ENCODE peak calls at places on chromosomes 13 and 19, in seven cellular contexts. One of them, this sample, is unnamed.

GRCh38 chr19:3851254-3852176 is 17.3 kb downstream of the ZFR2 start:
- DNase-seq in tibial nerve: no peak
- DNase-seq in RWPE1: no peak
- DNase-seq in endothelial cell: no peak
- DNase-seq in hepatocyte: no peak
- DNase-seq in ovary: no peak
- DNase-seq in astrocyte of the spinal cord: peak
- DNase-seq in this sample: no peak

GRCh38 chr13:25963681-25964080 is 88.1 kb downstream of the SHISA2 start:
- DNase-seq in endothelial cell: no peak
- DNase-seq in ovary: no peak
- DNase-seq in tibial nerve: no peak
- DNase-seq in astrocyte of the spinal cord: no peak
- DNase-seq in hepatocyte: no peak
- DNase-seq in RWPE1: no peak
- DNase-seq in this sample: no peak

GRCh38 chr19:33640773-33641172 is 19.0 kb downstream of the CHST8 start:
- DNase-seq in RWPE1: no peak
- DNase-seq in astrocyte of the spinal cord: no peak
- DNase-seq in endothelial cell: no peak
- DNase-seq in tibial nerve: no peak
- DNase-seq in ovary: no peak
- DNase-seq in hepatocyte: no peak
- DNase-seq in this sample: no peak

GRCh38 chr13:43785166-43785680 is 1.5 kb downstream of the ENOX1 start:
- DNase-seq in tibial nerve: no peak
- DNase-seq in RWPE1: no peak
- DNase-seq in hepatocyte: no peak
- DNase-seq in ovary: no peak
- DNase-seq in astrocyte of the spinal cord: no peak
- DNase-seq in endothelial cell: peak
- DNase-seq in this sample: peak

GRCh38 chr13:77555246-77555645 is 19.7 kb downstream of the SCEL start:
- DNase-seq in astrocyte of the spinal cord: no peak
- DNase-seq in ovary: no peak
- DNase-seq in hepatocyte: no peak
- DNase-seq in endothelial cell: no peak
- DNase-seq in tibial nerve: no peak
- DNase-seq in RWPE1: no peak
- DNase-seq in this sample: no peak

GRCh38 chr13:101289764-101290163 is 126.5 kb downstream of the NALCN start:
- DNase-seq in tibial nerve: no peak
- DNase-seq in endothelial cell: peak
- DNase-seq in RWPE1: no peak
- DNase-seq in astrocyte of the spinal cord: peak
- DNase-seq in hepatocyte: peak
- DNase-seq in ovary: no peak
- DNase-seq in this sample: peak

GRCh38 chr19:33060586-33060985 is 4.1 kb downstream of the RHPN2 start:
- DNase-seq in tibial nerve: no peak
- DNase-seq in endothelial cell: no peak
- DNase-seq in RWPE1: no peak
- DNase-seq in astrocyte of the spinal cord: no peak
- DNase-seq in hepatocyte: no peak
- DNase-seq in ovary: no peak
- DNase-seq in this sample: no peak

GRCh38 chr13:89518289-89519077 is 1829.0 kb upstream of the MIR17HG start:
- DNase-seq in RWPE1: no peak
- DNase-seq in astrocyte of the spinal cord: no peak
- DNase-seq in ovary: no peak
- DNase-seq in endothelial cell: no peak
- DNase-seq in tibial nerve: no peak
- DNase-seq in hepatocyte: no peak
- DNase-seq in this sample: no peak

GRCh38 chr19:34336781-34337271 is 28.2 kb upstream of the GPI start:
- DNase-seq in hepatocyte: peak
- DNase-seq in astrocyte of the spinal cord: peak
- DNase-seq in RWPE1: peak
- DNase-seq in endothelial cell: peak
- DNase-seq in tibial nerve: no peak
- DNase-seq in ovary: no peak
- DNase-seq in this sample: peak

GRCh38 chr13:34933786-34934185 is 8.3 kb upstream of the NBEA start:
- DNase-seq in hepatocyte: no peak
- DNase-seq in ovary: no peak
- DNase-seq in endothelial cell: no peak
- DNase-seq in astrocyte of the spinal cord: no peak
- DNase-seq in RWPE1: no peak
- DNase-seq in tibial nerve: no peak
- DNase-seq in this sample: no peak

GRCh38 chr13:66992183-66992582 is 238.0 kb downstream of the PCDH9 start:
- DNase-seq in astrocyte of the spinal cord: peak
- DNase-seq in hepatocyte: no peak
- DNase-seq in tibial nerve: no peak
- DNase-seq in endothelial cell: no peak
- DNase-seq in ovary: no peak
- DNase-seq in RWPE1: no peak
- DNase-seq in this sample: no peak

GRCh38 chr13:101706651-101707050 is 254.2 kb downstream of the ITGBL1 start:
- DNase-seq in astrocyte of the spinal cord: peak
- DNase-seq in endothelial cell: peak
- DNase-seq in RWPE1: peak
- DNase-seq in tibial nerve: no peak
- DNase-seq in hepatocyte: peak
- DNase-seq in ovary: no peak
- DNase-seq in this sample: no peak

GRCh38 chr19:31296741-31297390 is 52.4 kb downstream of the TSHZ3 start:
- DNase-seq in ovary: no peak
- DNase-seq in RWPE1: no peak
- DNase-seq in tibial nerve: no peak
- DNase-seq in endothelial cell: no peak
- DNase-seq in astrocyte of the spinal cord: no peak
- DNase-seq in hepatocyte: no peak
- DNase-seq in this sample: no peak

GRCh38 chr13:80161896-80162295 is 179.0 kb downstream of the SPRY2 start:
- DNase-seq in tibial nerve: no peak
- DNase-seq in astrocyte of the spinal cord: no peak
- DNase-seq in endothelial cell: no peak
- DNase-seq in hepatocyte: no peak
- DNase-seq in RWPE1: no peak
- DNase-seq in ovary: no peak
- DNase-seq in this sample: no peak

GRCh38 chr13:101211261-101211660 is 205.0 kb downstream of the NALCN start:
- DNase-seq in ovary: no peak
- DNase-seq in endothelial cell: no peak
- DNase-seq in astrocyte of the spinal cord: peak
- DNase-seq in RWPE1: peak
- DNase-seq in tibial nerve: no peak
- DNase-seq in hepatocyte: no peak
- DNase-seq in this sample: no peak

GRCh38 chr13:44365008-44365407 is 8.6 kb upstream of the SERP2 start:
- DNase-seq in endothelial cell: no peak
- DNase-seq in RWPE1: peak
- DNase-seq in tibial nerve: no peak
- DNase-seq in hepatocyte: no peak
- DNase-seq in ovary: no peak
- DNase-seq in astrocyte of the spinal cord: peak
- DNase-seq in this sample: no peak

GRCh38 chr13:45512148-45512498 is 47.4 kb downstream of the COG3 start:
- DNase-seq in RWPE1: no peak
- DNase-seq in endothelial cell: no peak
- DNase-seq in tibial nerve: no peak
- DNase-seq in astrocyte of the spinal cord: no peak
- DNase-seq in hepatocyte: no peak
- DNase-seq in ovary: no peak
- DNase-seq in this sample: no peak

GRCh38 chr19:48271531-48272151 is 1.8 kb downstream of the ZNF114 start:
- DNase-seq in ovary: no peak
- DNase-seq in tibial nerve: no peak
- DNase-seq in RWPE1: peak
- DNase-seq in hepatocyte: peak
- DNase-seq in endothelial cell: peak
- DNase-seq in astrocyte of the spinal cord: peak
- DNase-seq in this sample: peak

GRCh38 chr19:35750167-35750566 is 1.8 kb downstream of the LIN37 start:
- DNase-seq in ovary: no peak
- DNase-seq in RWPE1: no peak
- DNase-seq in hepatocyte: no peak
- DNase-seq in tibial nerve: no peak
- DNase-seq in endothelial cell: no peak
- DNase-seq in astrocyte of the spinal cord: no peak
- DNase-seq in this sample: no peak

GRCh38 chr13:26362261-26362660 is 108.3 kb downstream of the CDK8 start:
- DNase-seq in RWPE1: no peak
- DNase-seq in hepatocyte: no peak
- DNase-seq in astrocyte of the spinal cord: no peak
- DNase-seq in tibial nerve: no peak
- DNase-seq in endothelial cell: no peak
- DNase-seq in ovary: no peak
- DNase-seq in this sample: no peak

GRCh38 chr13:39765801-39766463 is 110.5 kb downstream of the COG6 start:
- DNase-seq in RWPE1: peak
- DNase-seq in ovary: peak
- DNase-seq in tibial nerve: no peak
- DNase-seq in astrocyte of the spinal cord: peak
- DNase-seq in hepatocyte: no peak
- DNase-seq in endothelial cell: peak
- DNase-seq in this sample: peak

GRCh38 chr13:98285317-98285716 is 108.2 kb upstream of the RNF113B start:
- DNase-seq in endothelial cell: no peak
- DNase-seq in ovary: no peak
- DNase-seq in astrocyte of the spinal cord: no peak
- DNase-seq in tibial nerve: no peak
- DNase-seq in RWPE1: no peak
- DNase-seq in hepatocyte: no peak
- DNase-seq in this sample: no peak

GRCh38 chr19:1468274-1469199 is 10.5 kb downstream of the C19orf25 start:
- DNase-seq in hepatocyte: peak
- DNase-seq in tibial nerve: no peak
- DNase-seq in RWPE1: no peak
- DNase-seq in astrocyte of the spinal cord: no peak
- DNase-seq in ovary: no peak
- DNase-seq in endothelial cell: no peak
- DNase-seq in this sample: peak
- TF ChIP-seq CTCF in hepatocyte: no peak
- TF ChIP-seq CTCF in tibial nerve: no peak
- TF ChIP-seq CTCF in RWPE1: peak
- TF ChIP-seq CTCF in astrocyte of the spinal cord: no peak
- TF ChIP-seq CTCF in ovary: no peak
- TF ChIP-seq CTCF in endothelial cell: no peak
- TF ChIP-seq CTCF in this sample: no peak

DNA sequence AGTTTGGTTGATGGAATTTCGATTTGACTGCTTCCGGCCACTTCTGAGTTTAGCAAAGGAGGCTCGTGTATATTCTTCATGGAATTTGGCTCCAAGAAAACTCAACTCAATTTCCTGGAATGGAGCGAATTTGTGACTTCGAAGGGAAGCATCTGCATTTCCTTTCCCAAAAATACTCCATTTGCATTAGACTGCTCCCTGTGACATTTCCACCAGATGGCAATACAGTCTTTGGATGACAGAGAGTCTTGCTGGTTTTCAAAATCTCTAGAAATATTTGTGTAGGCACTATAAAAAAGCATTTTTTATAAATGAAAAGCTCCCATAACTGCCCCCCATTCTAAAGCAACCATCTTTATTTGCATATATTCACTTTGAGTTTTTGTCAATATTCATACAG is 4.1 kb downstream of the C1QTNF9 start:
- DNase-seq in hepatocyte: no peak
- DNase-seq in ovary: no peak
- DNase-seq in endothelial cell: no peak
- DNase-seq in tibial nerve: no peak
- DNase-seq in astrocyte of the spinal cord: no peak
- DNase-seq in RWPE1: no peak
- DNase-seq in this sample: no peak
- TF ChIP-seq CTCF in hepatocyte: peak
- TF ChIP-seq CTCF in ovary: no peak
- TF ChIP-seq CTCF in endothelial cell: no peak
- TF ChIP-seq CTCF in tibial nerve: peak
- TF ChIP-seq CTCF in astrocyte of the spinal cord: peak
- TF ChIP-seq CTCF in RWPE1: no peak
- TF ChIP-seq CTCF in this sample: no peak

DNA sequence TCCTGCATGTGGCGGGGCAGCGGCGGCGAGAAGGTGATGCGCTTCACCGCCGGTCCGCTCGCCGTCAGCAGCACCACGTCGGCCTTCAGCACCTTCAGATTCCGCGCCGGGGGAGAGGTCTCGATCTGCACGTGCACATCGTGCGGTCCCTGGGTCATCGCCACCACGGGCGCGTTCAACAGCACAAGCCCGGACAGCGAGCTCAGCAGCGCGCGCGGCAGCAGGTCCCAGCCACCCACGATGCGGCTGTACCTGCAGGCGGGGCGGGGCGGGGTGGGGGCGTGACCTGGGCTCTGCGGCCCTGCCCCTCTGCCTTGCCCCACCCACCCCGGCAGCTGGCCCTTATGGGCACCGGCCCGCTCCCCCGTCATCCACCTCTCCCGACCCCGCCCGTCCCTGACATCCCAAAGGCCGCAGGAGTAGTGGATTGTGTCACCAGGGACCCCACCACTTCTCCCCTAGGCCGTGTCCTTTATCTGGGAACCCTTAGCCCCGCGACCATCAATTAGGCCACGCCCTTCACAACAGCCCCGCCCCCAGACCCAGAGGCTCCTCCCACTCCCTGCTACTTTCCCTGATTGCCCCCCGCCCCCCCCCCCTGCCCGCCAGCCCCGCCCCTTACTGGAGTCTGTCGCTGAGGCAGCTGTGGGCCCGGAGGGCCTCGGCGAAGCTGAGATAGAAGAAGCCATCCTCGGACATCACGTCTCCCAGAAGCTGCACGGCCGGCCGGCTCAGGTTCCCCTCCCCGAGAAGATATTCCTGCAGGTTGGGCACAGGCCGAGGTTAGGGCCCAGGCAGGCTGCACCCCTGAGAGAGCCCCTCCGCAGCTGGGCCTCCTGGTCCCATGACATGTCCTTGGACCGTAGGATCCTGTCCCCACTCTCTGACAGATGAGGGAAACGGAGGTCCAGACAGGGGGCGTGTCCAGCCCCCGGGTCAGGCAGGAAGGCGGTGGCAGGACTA is 6.1 kb downstream of the IL4I1 start:
- DNase-seq in hepatocyte: peak
- DNase-seq in RWPE1: peak
- DNase-seq in astrocyte of the spinal cord: no peak
- DNase-seq in tibial nerve: no peak
- DNase-seq in ovary: peak
- DNase-seq in endothelial cell: no peak
- DNase-seq in this sample: peak
- TF ChIP-seq CTCF in hepatocyte: no peak
- TF ChIP-seq CTCF in RWPE1: peak
- TF ChIP-seq CTCF in astrocyte of the spinal cord: no peak
- TF ChIP-seq CTCF in tibial nerve: no peak
- TF ChIP-seq CTCF in ovary: no peak
- TF ChIP-seq CTCF in endothelial cell: peak
- TF ChIP-seq CTCF in this sample: peak

DNA sequence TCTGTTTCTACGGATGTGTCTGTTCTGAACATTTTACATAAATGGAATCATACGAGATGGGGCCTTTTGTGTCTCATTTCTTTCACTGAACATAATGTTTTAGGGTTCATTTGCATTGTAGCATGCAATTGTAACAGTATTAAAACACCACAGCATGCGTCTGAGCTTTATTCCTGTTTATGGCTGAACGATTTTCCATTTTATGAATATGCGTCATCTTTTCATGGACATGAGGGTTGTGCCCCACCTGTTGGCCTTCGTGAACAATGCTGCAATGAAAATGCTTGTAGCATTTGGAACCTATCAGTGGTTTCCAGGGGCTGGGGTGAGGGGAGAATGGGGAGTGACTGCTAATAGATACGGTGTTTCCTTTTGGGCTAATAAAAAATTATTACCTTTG is 5.1 kb downstream of the OR10H1 start:
- DNase-seq in hepatocyte: no peak
- DNase-seq in tibial nerve: no peak
- DNase-seq in ovary: no peak
- DNase-seq in RWPE1: peak
- DNase-seq in astrocyte of the spinal cord: no peak
- DNase-seq in endothelial cell: no peak
- DNase-seq in this sample: no peak
- TF ChIP-seq CTCF in hepatocyte: no peak
- TF ChIP-seq CTCF in tibial nerve: peak
- TF ChIP-seq CTCF in ovary: peak
- TF ChIP-seq CTCF in RWPE1: peak
- TF ChIP-seq CTCF in astrocyte of the spinal cord: no peak
- TF ChIP-seq CTCF in endothelial cell: no peak
- TF ChIP-seq CTCF in this sample: no peak

This sample was measured in nephron progenitor cell.